ENCODE peak calls at places on chromosomes 4 and X, in six cellular contexts. E is HepG2, Q is GM12892, I is SK-N-SH, U is K562, H is H1. Y is an unnamed sample.

GRCh38 chr4:102322736-102323135 is 22.5 kb downstream of the SLC39A8 start:
- DNase-seq in E (no peak), Q (no peak), I (no peak), U (no peak), H (no peak), Y (no peak)

GRCh38 chr4:26252349-26252748 is 68.5 kb upstream of the RBPJ start:
- DNase-seq in E (peak), Q (no peak), I (no peak), U (no peak), H (no peak), Y (no peak)

GRCh38 chr4:99207911-99208718 is 10.9 kb downstream of the ADH6 start:
- DNase-seq in E (no peak), Q (no peak), I (no peak), U (no peak), H (no peak), Y (no peak)

GRCh38 chr4:149932188-149932587 is 116.5 kb upstream of the IQCM start:
- DNase-seq in E (no peak), Q (no peak), I (no peak), U (no peak), H (no peak), Y (no peak)

GRCh38 chr4:122917731-122918130 is 4.7 kb downstream of the NUDT6 start:
- DNase-seq in E (no peak), Q (no peak), I (no peak), U (no peak), H (no peak), Y (no peak)

GRCh38 chrX:45824471-45824870 is 623.8 kb upstream of the DIPK2B start:
- DNase-seq in E (peak), Q (no peak), I (peak), U (peak), H (no peak), Y (no peak)

GRCh38 chrX:107673933-107674479 is 45.7 kb downstream of the PRPS1 start:
- DNase-seq in E (no peak), Q (peak), I (no peak), U (peak), H (no peak), Y (no peak)

GRCh38 chr4:120769227-120769626 is 153.3 kb downstream of the PRDM5 start:
- DNase-seq in E (no peak), Q (no peak), I (no peak), U (no peak), H (no peak), Y (no peak)

GRCh38 chrX:52359614-52360232 is 9.1 kb upstream of the XAGE2 start:
- DNase-seq in E (no peak), Q (no peak), I (no peak), U (peak), H (no peak), Y (no peak)

GRCh38 chr4:40189997-40190396 is 6.8 kb upstream of the RHOH start:
- DNase-seq in E (no peak), Q (no peak), I (no peak), U (no peak), H (no peak), Y (no peak)
- TF ChIP-seq TAF1 in E (no peak), Q (no peak), I (no peak), U (no peak), H (no peak), Y (no peak)

DNA sequence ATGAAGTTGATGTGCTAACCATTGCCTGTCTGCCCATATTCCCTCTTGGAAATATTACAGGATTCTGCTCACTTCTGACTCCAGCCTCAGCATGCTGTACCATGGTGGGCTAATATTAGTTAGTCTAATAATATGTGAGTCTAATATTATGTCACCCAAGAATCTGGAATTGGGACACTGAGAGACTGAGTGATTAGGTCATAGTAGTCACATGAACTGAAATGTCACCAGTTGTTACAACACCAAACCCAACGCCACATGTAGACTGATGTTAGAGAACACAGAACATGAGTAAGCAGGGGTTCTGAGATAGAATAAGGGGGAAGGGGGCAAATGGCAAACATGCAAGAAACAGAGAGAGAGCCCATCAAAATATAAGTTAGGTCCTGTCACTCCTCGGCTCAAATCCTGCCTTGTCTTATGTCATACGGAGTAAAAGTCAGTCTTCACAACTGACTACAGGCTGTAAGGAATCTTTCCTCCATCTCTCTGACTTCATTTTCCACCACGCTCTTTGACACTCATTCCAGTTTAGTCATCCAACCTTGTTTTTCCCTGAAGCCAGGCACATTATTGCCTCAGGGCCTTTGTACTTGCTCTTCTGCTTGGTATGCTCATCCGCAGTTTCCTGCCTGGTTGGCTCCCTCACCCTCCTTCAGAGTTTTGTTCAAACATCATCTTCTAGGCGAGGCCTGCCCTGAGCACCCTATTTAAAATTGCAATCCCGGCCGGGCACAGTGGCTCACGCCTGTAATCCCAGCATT is 9.6 kb upstream of the SLAIN2 start:
- DNase-seq in E (no peak), Q (no peak), I (no peak), U (no peak), H (no peak), Y (no peak)
- TF ChIP-seq TAF1 in E (no peak), Q (no peak), I (no peak), U (no peak), H (no peak), Y (no peak)

DNA sequence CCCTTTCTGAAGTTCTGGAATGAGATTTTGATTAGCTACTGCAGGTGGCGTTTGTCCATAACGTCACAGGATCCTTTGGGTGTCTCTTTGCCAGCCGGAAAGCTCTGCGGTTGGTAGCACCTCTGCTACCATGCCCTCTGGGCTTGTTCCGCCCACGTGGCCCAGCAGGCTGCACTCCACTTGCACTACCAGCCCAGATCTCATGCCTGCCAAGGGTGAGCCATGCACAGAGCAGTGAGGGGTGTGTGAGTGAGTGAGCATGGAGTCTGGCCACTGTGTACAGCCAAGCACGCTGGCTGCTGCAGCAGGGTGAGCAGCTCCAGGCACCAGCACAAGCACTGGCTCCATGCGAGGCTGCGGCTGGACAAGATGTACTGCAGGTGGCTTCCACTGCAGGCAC is 6.6 kb upstream of the HNRNPD start:
- DNase-seq in E (no peak), Q (no peak), I (no peak), U (no peak), H (no peak), Y (no peak)
- TF ChIP-seq TAF1 in E (no peak), Q (no peak), I (no peak), U (no peak), H (no peak), Y (no peak)

GRCh38 chrX:13077168-13077567 is 32.7 kb upstream of the FAM9C start:
- DNase-seq in E (no peak), Q (no peak), I (no peak), U (no peak), H (no peak), Y (no peak)
- TF ChIP-seq TAF1 in E (no peak), Q (no peak), I (no peak), U (no peak), H (no peak), Y (no peak)

GRCh38 chr4:24557036-24558022 is 27.0 kb downstream of the DHX15 start:
- DNase-seq in E (no peak), Q (no peak), I (no peak), U (no peak), H (no peak), Y (no peak)

GRCh38 chr4:24560770-24561415 is 23.5 kb downstream of the DHX15 start:
- DNase-seq in E (no peak), Q (no peak), I (no peak), U (no peak), H (no peak), Y (no peak)

GRCh38 chr4:24559889-24560288 is 24.5 kb downstream of the DHX15 start:
- DNase-seq in E (no peak), Q (no peak), I (no peak), U (no peak), H (no peak), Y (no peak)

GRCh38 chr4:24561438-24562139 is 22.8 kb downstream of the DHX15 start:
- DNase-seq in E (no peak), Q (no peak), I (no peak), U (no peak), H (no peak), Y (no peak)

GRCh38 chr4:24559032-24559821 is 25.1 kb downstream of the DHX15 start:
- DNase-seq in E (no peak), Q (no peak), I (no peak), U (no peak), H (no peak), Y (no peak)
- TF ChIP-seq TAF1 in E (no peak), Q (no peak), I (no peak), U (no peak), H (no peak), Y (no peak)

DNA sequence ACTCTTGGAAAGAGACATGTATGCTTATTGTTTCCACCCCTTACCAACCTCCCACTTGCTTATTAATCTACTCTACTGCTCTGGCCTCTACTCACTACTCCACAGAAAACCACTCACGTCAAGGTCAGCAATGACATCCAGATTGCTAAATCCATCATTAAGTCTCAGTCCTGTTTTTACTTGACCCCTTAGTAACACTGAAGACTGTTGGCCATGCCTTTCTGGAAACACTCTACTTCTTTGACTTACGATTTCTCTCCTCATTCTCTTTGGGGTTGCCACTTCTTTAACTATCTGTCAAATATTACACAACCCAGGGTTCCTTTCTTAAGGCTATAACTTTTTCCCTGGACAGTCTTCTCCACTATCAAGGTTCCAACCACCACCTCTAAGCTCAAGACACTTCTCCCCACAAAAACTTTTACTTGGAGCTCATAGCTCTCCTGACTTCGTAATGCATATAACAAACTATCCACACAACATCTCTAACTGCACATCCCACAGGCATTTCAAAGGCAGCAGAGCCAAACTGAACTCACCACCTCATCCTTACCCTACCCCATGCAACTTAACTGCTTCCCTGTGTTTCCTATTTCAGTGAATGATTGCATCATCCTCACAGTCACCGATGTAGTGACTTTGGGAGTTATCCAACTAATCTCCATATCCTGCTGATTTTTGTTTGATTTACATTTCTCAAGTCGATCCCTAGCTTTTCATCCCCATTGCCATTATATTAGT is 15.8 kb upstream of the MAGEA4 start:
- DNase-seq in E (no peak), Q (no peak), I (no peak), U (peak), H (no peak), Y (no peak)
- TF ChIP-seq TAF1 in E (no peak), Q (no peak), I (no peak), U (no peak), H (no peak), Y (no peak)

GRCh38 chrX:20693071-20693470 is 426.4 kb upstream of the RPS6KA3 start:
- DNase-seq in E (no peak), Q (no peak), I (no peak), U (no peak), H (no peak), Y (no peak)
- TF ChIP-seq TAF1 in E (no peak), Q (no peak), I (no peak), U (no peak), H (no peak), Y (no peak)

GRCh38 chr4:161172396-161173026 is 991.3 kb downstream of the FSTL5 start:
- DNase-seq in E (no peak), Q (no peak), I (no peak), U (no peak), H (no peak), Y (no peak)
- TF ChIP-seq TAF1 in E (no peak), Q (no peak), I (no peak), U (no peak), H (no peak), Y (no peak)

GRCh38 chrX:290476-291166 is 9.4 kb downstream of the PLCXD1 start:
- DNase-seq in E (no peak), Q (no peak), I (no peak), U (no peak), H (no peak), Y (no peak)

GRCh38 chrX:285076-285677 is 4.0 kb downstream of the PLCXD1 start:
- DNase-seq in E (no peak), Q (no peak), I (no peak), U (no peak), H (no peak), Y (no peak)

GRCh38 chrX:291411-291901 is 10.3 kb downstream of the PLCXD1 start:
- DNase-seq in E (no peak), Q (no peak), I (no peak), U (no peak), H (no peak), Y (no peak)

GRCh38 chrX:287670-288069 is 6.5 kb downstream of the PLCXD1 start:
- DNase-seq in E (no peak), Q (no peak), I (no peak), U (no peak), H (no peak), Y (no peak)

GRCh38 chrX:288561-288991 is 7.4 kb downstream of the PLCXD1 start:
- DNase-seq in E (no peak), Q (no peak), I (no peak), U (no peak), H (no peak), Y (no peak)
- TF ChIP-seq TAF1 in E (no peak), Q (no peak), I (no peak), U (no peak), H (no peak), Y (no peak)

Y was measured in GM12891.